ENCODE peak calls at places on chromosome 16, in four cellular contexts. A is mesendoderm, F is IMR-90, N is neuronal stem cell. Q is an unnamed sample.

GRCh38 chr16:23039118-23039517 is 110.1 kb downstream of the USP31 start:
- DNase-seq in F (no peak), A (no peak), N (no peak), Q (no peak)

GRCh38 chr16:6427621-6428020 is 905.0 kb upstream of the RBFOX1 start:
- DNase-seq in N (no peak), F (no peak), A (no peak), Q (no peak)

GRCh38 chr16:59573528-59574271 is 839.6 kb upstream of the GOT2 start:
- DNase-seq in N (no peak), F (peak; percentile 95), A (no peak), Q (no peak)

GRCh38 chr16:57893559-57894389 is 77.2 kb downstream of the CNGB1 start:
- DNase-seq in F (peak; percentile 91), N (no peak), A (no peak), Q (no peak)

GRCh38 chr16:2287916-2288547 is 20.1 kb upstream of the RNPS1 start:
- DNase-seq in F (no peak), N (no peak), A (no peak), Q (peak; percentile 21)

GRCh38 chr16:3879258-3879886 is 1.1 kb downstream of the CREBBP start:
- DNase-seq in N (no peak), A (no peak), F (no peak), Q (peak; percentile 32)

GRCh38 chr16:8926827-8927226 is 36.9 kb downstream of the USP7 start:
- DNase-seq in A (no peak), N (no peak), F (no peak), Q (no peak)

GRCh38 chr16:75566889-75567255 is 693 bp downstream of the GABARAPL2 start:
- DNase-seq in N (no peak), A (no peak), F (no peak), Q (no peak)

GRCh38 chr16:988465-989353 is 7.1 kb downstream of the SOX8 start:
- DNase-seq in N (no peak), F (no peak), A (no peak), Q (no peak)

GRCh38 chr16:74107795-74108610 is 188.6 kb upstream of the PSMD7 start:
- DNase-seq in F (peak; percentile 2), A (peak; percentile 80), N (peak; percentile 39), Q (peak; percentile 79)

GRCh38 chr16:80273635-80274538 is 266.9 kb upstream of the DYNLRB2 start:
- DNase-seq in F (peak; percentile 75), A (no peak), N (no peak), Q (no peak)

GRCh38 chr16:14485811-14486519 is 144.1 kb downstream of the PARN start:
- DNase-seq in F (no peak), A (no peak), N (no peak), Q (no peak)

GRCh38 chr16:76278086-76278485 is 885 bp downstream of the CNTNAP4 start:
- DNase-seq in A (no peak), N (no peak), F (no peak), Q (no peak)

GRCh38 chr16:73010150-73010676 is 37.7 kb downstream of the ZFHX3 start:
- DNase-seq in N (no peak), F (no peak), A (no peak), Q (no peak)

GRCh38 chr16:66551362-66551761 is 1.0 kb upstream of the CKLF start:
- DNase-seq in F (peak; percentile 9), A (peak; percentile 74), N (no peak), Q (peak; percentile 71)

GRCh38 chr16:59905628-59906027 is 1171.5 kb upstream of the GOT2 start:
- DNase-seq in N (no peak), F (no peak), A (no peak), Q (no peak)

GRCh38 chr16:89880477-89881367 is 7.3 kb downstream of the TCF25 start:
- DNase-seq in A (no peak), N (no peak), F (no peak), Q (no peak)

GRCh38 chr16:70576431-70577255 is 53.0 kb downstream of the SF3B3 start:
- DNase-seq in N (no peak), F (peak; percentile 86), A (peak; percentile 41), Q (no peak)

GRCh38 chr16:74183601-74184365 is 112.8 kb upstream of the PSMD7 start:
- DNase-seq in F (no peak), N (no peak), A (no peak), Q (no peak)

GRCh38 chr16:78184554-78185183 is 85.2 kb downstream of the WWOX start:
- DNase-seq in F (peak; percentile 82), A (no peak), N (no peak), Q (no peak)

GRCh38 chr16:73020409-73020884 is 27.5 kb downstream of the ZFHX3 start:
- DNase-seq in F (peak; percentile 92), A (no peak), N (no peak), Q (no peak)

GRCh38 chr16:1929105-1929504 is 10.9 kb upstream of the HS3ST6 start:
- DNase-seq in A (no peak), N (no peak), F (no peak), Q (no peak)

GRCh38 chr16:10992797-10993196 is 48.4 kb downstream of the CLEC16A start:
- DNase-seq in F (peak; percentile 93), N (no peak), A (peak; percentile 70), Q (peak; percentile 50)

GRCh38 chr16:27902551-27902950 is 161.0 kb downstream of the GSG1L start:
- DNase-seq in F (no peak), N (no peak), A (no peak), Q (no peak)

GRCh38 chr16:27906883-27907282 is 156.6 kb downstream of the GSG1L start:
- DNase-seq in F (no peak), A (peak; percentile 8), N (no peak), Q (no peak)

GRCh38 chr16:27899736-27900135 is 163.8 kb downstream of the GSG1L start:
- DNase-seq in F (no peak), N (no peak), A (no peak), Q (no peak)

GRCh38 chr16:27903046-27903655 is 160.4 kb downstream of the GSG1L start:
- DNase-seq in N (no peak), F (no peak), A (no peak), Q (no peak)

GRCh38 chr16:27901956-27902355 is 161.6 kb downstream of the GSG1L start:
- DNase-seq in A (no peak), N (no peak), F (no peak), Q (no peak)
- H2BK15ac ChIP-seq in A (no peak overlapping the region), N (no peak overlapping the region), F (no peak overlapping the region), Q (no peak overlapping the region)

DNA sequence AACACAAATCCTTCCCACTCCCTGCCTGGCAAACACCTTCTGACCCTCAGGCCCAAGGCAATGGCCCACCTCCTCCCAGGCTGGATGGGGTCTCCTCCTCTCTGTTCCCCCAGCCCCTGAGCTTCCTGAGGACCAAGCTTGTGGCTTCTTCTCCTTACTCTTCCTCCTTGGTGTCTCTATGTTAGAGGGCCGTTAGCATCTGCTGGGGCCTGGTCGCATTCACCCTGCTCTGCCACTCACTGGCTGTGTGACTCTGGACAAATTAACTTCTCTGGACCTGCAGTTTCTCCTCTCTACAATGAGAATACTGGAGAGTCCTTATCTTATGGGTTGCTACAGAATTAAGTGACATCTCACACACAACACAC is 725 bp upstream of the MT2A start:
- DNase-seq in N (no peak), A (no peak), F (no peak), Q (no peak)
- H2BK15ac ChIP-seq in N (no peak overlapping the region), A (no peak overlapping the region), F (peak overlapping the region; percentile 97), Q (no peak overlapping the region)

GRCh38 chr16:30997887-30998711 is 12.3 kb downstream of the STX1B start:
- DNase-seq in F (peak; percentile 84), N (no peak), A (peak; percentile 63), Q (no peak)

GRCh38 chr16:30997000-30997886 is 12.2 kb downstream of the HSD3B7 start:
- DNase-seq in N (peak; percentile 59), A (peak; percentile 85), F (peak; percentile 41), Q (peak; percentile 92)

GRCh38 chr16:31001507-31002251 is 8.8 kb downstream of the STX1B start:
- DNase-seq in F (no peak), N (no peak), A (no peak), Q (no peak)

GRCh38 chr16:31000671-31001382 is 9.6 kb downstream of the STX1B start:
- DNase-seq in N (no peak), F (no peak), A (no peak), Q (no peak)

DNA sequence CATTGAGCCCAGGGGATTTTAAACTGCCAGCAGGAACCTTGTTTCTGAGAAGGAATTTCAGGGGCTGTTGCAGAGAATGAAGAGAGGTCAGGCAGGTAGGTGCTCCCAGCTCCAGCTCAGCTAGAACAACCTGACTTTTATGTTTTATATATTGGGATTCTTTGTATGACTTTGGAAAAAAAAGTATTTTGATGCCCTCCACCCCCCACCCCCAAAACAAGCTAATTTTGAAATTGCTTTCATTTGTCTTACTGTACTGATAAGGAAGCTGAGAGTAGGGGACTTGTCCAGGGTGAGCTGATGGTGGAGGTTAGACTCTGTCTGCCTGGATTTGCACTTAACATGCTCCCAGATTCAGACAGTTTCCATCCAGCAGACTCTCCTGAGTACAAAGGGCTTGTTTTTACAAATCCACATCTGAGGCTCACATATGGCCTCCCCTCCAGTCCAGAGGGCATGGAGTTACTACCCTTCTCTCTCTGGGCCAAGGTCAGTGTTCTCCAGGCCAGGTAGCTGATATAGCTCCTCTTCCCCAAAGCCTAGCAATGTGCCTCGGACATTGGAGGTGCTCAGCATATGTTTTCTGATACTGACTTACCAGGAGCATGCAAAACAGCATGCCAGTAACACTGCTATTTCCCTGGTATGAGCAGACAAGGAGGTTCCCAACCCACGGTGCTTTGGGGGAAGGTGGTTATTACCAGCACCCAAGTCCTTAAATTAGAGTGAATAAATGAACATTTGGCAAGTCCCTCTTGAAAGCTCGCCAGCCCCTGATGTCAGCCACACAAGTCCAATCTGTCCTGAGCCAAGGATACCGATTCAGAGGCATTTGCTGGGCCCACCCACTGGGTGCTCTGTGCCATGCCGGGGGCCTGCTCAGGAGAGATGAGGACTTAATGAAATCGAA is 11.3 kb downstream of the STX1B start:
- DNase-seq in F (no peak), A (no peak), N (no peak), Q (no peak)
- H2BK15ac ChIP-seq in F (peak overlapping the region; percentile 57), A (no peak overlapping the region), N (no peak overlapping the region), Q (no peak overlapping the region)

DNA sequence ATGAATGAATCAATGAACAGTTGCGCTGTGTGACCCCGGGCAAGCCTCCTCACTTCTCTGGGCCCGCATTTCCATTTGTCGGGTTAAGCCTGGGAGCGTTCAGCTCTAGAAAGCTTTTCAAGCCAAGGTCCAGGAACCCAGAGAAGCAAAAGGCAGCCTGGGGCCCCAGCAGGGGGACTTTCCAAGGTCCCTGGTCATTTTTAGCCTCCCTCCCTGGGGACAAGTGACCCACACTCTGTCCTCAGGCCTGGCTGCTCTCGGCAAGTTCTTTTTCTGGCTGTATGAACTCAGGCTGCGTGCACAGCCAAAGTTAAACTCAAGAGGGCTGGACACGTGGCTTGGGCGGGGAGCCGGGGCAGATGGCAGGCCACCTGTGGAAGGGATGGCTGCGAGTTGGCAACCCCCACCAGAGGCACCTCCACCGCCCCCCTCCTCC is 41.4 kb upstream of the CIBAR2 start:
- DNase-seq in N (no peak), A (no peak), F (no peak), Q (no peak)
- H2BK15ac ChIP-seq in N (peak overlapping the region; percentile 77), A (no peak overlapping the region), F (no peak overlapping the region), Q (no peak overlapping the region)

DNA sequence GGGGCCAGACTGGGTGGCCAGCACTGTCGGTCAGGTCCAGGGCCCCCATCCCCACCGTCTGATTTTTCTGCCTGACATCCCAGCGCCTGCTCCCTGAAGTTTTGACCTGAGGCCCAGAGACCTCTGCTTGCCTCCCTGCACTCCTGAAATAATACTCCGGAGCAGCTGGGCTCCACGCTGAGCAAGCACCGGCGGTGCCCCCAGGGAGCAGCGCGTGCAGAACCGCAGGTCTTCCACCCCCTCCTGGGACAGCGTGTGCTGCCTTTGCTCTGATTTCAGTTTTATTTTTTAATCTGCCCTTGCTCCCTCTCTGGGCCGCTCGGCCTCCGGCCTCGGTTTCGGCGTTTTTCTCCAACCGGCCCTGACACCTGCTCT is 132.4 kb upstream of the GSE1 start:
- DNase-seq in F (no peak), A (no peak), N (no peak), Q (no peak)
- H2BK15ac ChIP-seq in F (no peak overlapping the region), A (no peak overlapping the region), N (peak overlapping the region; percentile 82), Q (no peak overlapping the region)

Q was measured in H9.